ENCODE peak calls at places on chromosomes 16 and 17, in nine cellular contexts. B is cardiac muscle cell, Q is mucosa of descending colon, G is heart right ventricle, E is neural progenitor cell, F is endodermal cell, Z is NT2/D1, K is prostate gland, R is tibial nerve. L is an unnamed sample.

GRCh38 chr17:36992701-36993100 is 43.9 kb downstream of the AATF start:
- DNase-seq in B (no peak), Q (no peak), G (no peak), E (no peak), F (no peak), Z (no peak), K (no peak), R (no peak), L (no peak)

GRCh38 chr16:61042736-61043135 is 993.5 kb downstream of the CDH8 start:
- DNase-seq in B (no peak), Q (no peak), G (no peak), E (peak; percentile 73), F (peak; percentile 76), Z (peak; percentile 22), K (no peak), R (no peak), L (no peak)

GRCh38 chr17:78857266-78857665 is 16.7 kb upstream of the USP36 start:
- DNase-seq in B (no peak), Q (no peak), G (no peak), E (no peak), F (no peak), Z (no peak), K (no peak), R (no peak), L (no peak)

GRCh38 chr17:56130030-56130429 is 23.2 kb upstream of the ANKFN1 start:
- DNase-seq in B (no peak), Q (no peak), G (no peak), E (peak; percentile 39), F (no peak), Z (no peak), K (no peak), R (no peak), L (no peak)

GRCh38 chr17:36892112-36892838 is 45.0 kb upstream of the LHX1 start:
- DNase-seq in B (no peak), Q (no peak), G (no peak), E (peak; percentile 21), F (peak; percentile 74), Z (no peak), K (no peak), R (no peak), L (no peak)

GRCh38 chr16:75203667-75204409 is 3.1 kb downstream of the CTRB2 start:
- DNase-seq in B (no peak), Q (peak; percentile 19), G (no peak), E (no peak), F (peak; percentile 69), Z (no peak), K (no peak), R (no peak), L (peak; percentile 44)

GRCh38 chr17:37797206-37797605 is 52.3 kb upstream of the HNF1B start:
- DNase-seq in B (peak; percentile 40), Q (no peak), G (no peak), E (no peak), F (peak; percentile 59), Z (no peak), K (no peak), R (no peak), L (no peak)

GRCh38 chr16:17518441-17518840 is 47.7 kb upstream of the XYLT1 start:
- DNase-seq in B (no peak), Q (no peak), G (no peak), E (no peak), F (no peak), Z (no peak), K (no peak), R (no peak), L (no peak)

GRCh38 chr16:57563487-57563750 is 21.0 kb downstream of the ADGRG5 start:
- DNase-seq in B (no peak), Q (no peak), G (no peak), E (no peak), F (no peak), Z (no peak), K (no peak), R (no peak), L (no peak)

GRCh38 chr17:29726721-29727252 is 104.1 kb upstream of the CORO6 start:
- DNase-seq in B (peak; percentile 60), Q (no peak), G (no peak), E (no peak), F (no peak), Z (no peak), K (no peak), R (no peak), L (no peak)

GRCh38 chr16:28499854-28500253 is 5.4 kb downstream of the APOBR start:
- DNase-seq in B (no peak), Q (no peak), G (no peak), E (no peak), F (no peak), Z (no peak), K (no peak), R (no peak), L (no peak)

GRCh38 chr17:72671034-72671433 is 421.5 kb downstream of the SLC39A11 start:
- DNase-seq in B (no peak), Q (no peak), G (no peak), E (no peak), F (no peak), Z (no peak), K (no peak), R (no peak), L (no peak)

GRCh38 chr17:47095268-47095667 is 93.8 kb downstream of the CDC27 start:
- DNase-seq in B (peak; percentile 32), Q (no peak), G (no peak), E (no peak), F (no peak), Z (no peak), K (no peak), R (no peak), L (no peak)

GRCh38 chr17:74631468-74632195 is 8.1 kb upstream of the CD300E start:
- DNase-seq in B (peak; percentile 68), Q (no peak), G (no peak), E (no peak), F (peak; percentile 64), Z (no peak), K (no peak), R (no peak), L (no peak)

GRCh38 chr16:4116328-4117249 is at the start of gene ADCY9:
- DNase-seq in B (peak; percentile 84), Q (peak; percentile 87), G (peak; percentile 88), E (peak; percentile 96), F (peak; percentile 89), Z (peak; percentile 51), K (peak; percentile 75), R (peak; percentile 49), L (peak; percentile 86)

DNA sequence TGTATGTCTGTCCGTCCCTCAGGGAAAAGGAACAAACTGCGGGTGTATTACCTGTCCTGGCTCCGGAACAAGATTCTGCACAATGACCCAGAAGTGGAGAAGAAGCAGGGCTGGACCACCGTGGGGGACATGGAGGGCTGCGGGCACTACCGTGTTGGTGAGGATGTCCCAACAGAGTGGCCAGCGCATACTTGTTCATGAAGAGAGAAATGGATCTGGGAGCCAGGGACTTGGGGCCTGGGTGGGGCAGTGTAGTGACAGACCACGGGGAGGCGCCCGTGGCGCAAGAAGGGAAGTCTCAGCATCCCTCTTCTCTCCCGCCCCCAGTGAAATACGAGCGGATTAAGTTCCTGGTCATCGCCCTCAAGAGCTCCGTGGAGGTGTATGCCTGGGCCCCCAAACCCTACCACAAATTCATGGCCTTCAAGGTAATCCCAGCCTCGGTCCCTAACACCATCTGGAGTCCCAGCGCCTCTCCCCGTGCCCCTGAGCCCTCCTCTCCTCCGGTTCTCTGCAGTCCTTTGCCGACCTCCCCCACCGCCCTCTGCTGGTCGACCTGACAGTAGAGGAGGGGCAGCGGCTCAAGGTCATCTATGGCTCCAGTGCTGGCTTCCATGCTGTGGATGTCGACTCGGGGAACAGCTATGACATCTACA is 3.5 kb upstream of the C17orf107 start:
- DNase-seq in B (no peak), Q (peak; percentile 21), G (no peak), E (peak; percentile 36), F (peak; percentile 92), Z (no peak), K (no peak), R (no peak), L (no peak)
- H3K36me3 ChIP-seq in B (peaks cover 10% of the 10 kb centered on the region), Q (peaks cover 3% of the 10 kb centered on the region), G (peaks cover 66% of the 10 kb centered on the region), E (no peaks in the 10 kb centered on the region), F (peaks cover 32% of the 10 kb centered on the region), Z (peaks cover 75% of the 10 kb centered on the region), K (peaks cover 9% of the 10 kb centered on the region), R (peaks cover 6% of the 10 kb centered on the region), L (no peaks in the 10 kb centered on the region)

GRCh38 chr17:27485711-27486495 is 29.7 kb downstream of the KSR1 start:
- DNase-seq in B (no peak), Q (no peak), G (no peak), E (no peak), F (no peak), Z (no peak), K (no peak), R (no peak), L (no peak)

GRCh38 chr17:27490391-27490790 is 34.1 kb downstream of the KSR1 start:
- DNase-seq in B (no peak), Q (no peak), G (no peak), E (no peak), F (no peak), Z (no peak), K (no peak), R (no peak), L (no peak)

GRCh38 chr17:27491713-27492190 is 35.5 kb downstream of the KSR1 start:
- DNase-seq in B (no peak), Q (no peak), G (no peak), E (peak; percentile 72), F (peak; percentile 74), Z (no peak), K (no peak), R (no peak), L (no peak)

GRCh38 chr17:27488263-27488662 is 32.0 kb downstream of the KSR1 start:
- DNase-seq in B (peak; percentile 46), Q (no peak), G (no peak), E (no peak), F (no peak), Z (no peak), K (no peak), R (no peak), L (no peak)

GRCh38 chr17:27489045-27489715 is 32.9 kb downstream of the KSR1 start:
- DNase-seq in B (peak; percentile 84), Q (peak; percentile 53), G (peak; percentile 80), E (no peak), F (peak; percentile 70), Z (no peak), K (peak; percentile 81), R (peak; percentile 78), L (no peak)
- H3K4me1 ChIP-seq in B (peaks cover 25% of the 10 kb centered on the region), Q (peaks cover 6% of the 10 kb centered on the region), G (peaks cover 32% of the 10 kb centered on the region), E (peaks cover 43% of the 10 kb centered on the region), F (peaks cover 16% of the 10 kb centered on the region), Z (peaks cover 10% of the 10 kb centered on the region), K (no peaks in the 10 kb centered on the region), R (peaks cover 95% of the 10 kb centered on the region), L (no peaks in the 10 kb centered on the region)

GRCh38 chr17:44864831-44865230 is 17.1 kb downstream of the HIGD1B start:
- DNase-seq in B (no peak), Q (no peak), G (no peak), E (no peak), F (no peak), Z (no peak), K (no peak), R (no peak), L (no peak)
- H3K36me3 ChIP-seq in B (peaks cover 34% of the 10 kb centered on the region), Q (peaks cover 9% of the 10 kb centered on the region), G (peaks cover 94% of the 10 kb centered on the region), E (peaks cover 9% of the 10 kb centered on the region), F (peaks cover 82% of the 10 kb centered on the region), Z (peaks cover 95% of the 10 kb centered on the region), K (peaks cover 5% of the 10 kb centered on the region), R (no peaks in the 10 kb centered on the region), L (no peaks in the 10 kb centered on the region)

DNA sequence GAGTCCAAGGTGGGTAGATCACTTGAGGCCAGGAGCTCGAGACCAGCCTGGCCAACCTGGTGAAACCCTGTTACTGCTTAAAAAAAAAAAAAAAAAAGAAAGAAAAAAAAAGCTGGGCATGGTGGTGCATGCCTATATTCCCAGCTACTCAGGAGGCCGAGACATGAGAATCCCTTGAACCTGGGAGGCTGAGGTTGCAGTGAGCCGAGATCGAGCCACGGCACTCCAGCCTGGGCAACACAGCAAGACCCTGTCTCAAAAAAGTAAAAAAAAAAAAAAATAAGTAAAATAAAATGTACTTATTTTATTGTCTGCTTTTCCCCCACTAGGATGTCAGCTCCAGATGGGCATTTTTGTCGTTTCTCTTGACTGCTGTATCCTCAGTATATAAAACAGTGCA is 107.7 kb downstream of the ABCC1 start:
- DNase-seq in B (no peak), Q (no peak), G (no peak), E (no peak), F (no peak), Z (no peak), K (no peak), R (no peak), L (no peak)
- H3K4me1 ChIP-seq in B (no peaks in the 10 kb centered on the region), Q (no peaks in the 10 kb centered on the region), G (no peaks in the 10 kb centered on the region), E (no peaks in the 10 kb centered on the region), F (no peaks in the 10 kb centered on the region), Z (no peaks in the 10 kb centered on the region), K (no peaks in the 10 kb centered on the region), R (no peaks in the 10 kb centered on the region), L (peaks cover 7% of the 10 kb centered on the region)

L was measured in Peyer's patch.